ENCODE peak calls at places on chromosomes 6 and 20, in ten cellular contexts. K, Q, Y, F, S, B, T, O, R and A are unnamed samples.

GRCh38 chr6:14365393-14365792 is 247.8 kb downstream of the CD83 start:
- DNase-seq in K (no peak), Q (no peak), Y (no peak), F (no peak), S (peak; percentile 60), B (no peak), T (peak; percentile 70), O (no peak), R (no peak), A (no peak)

GRCh38 chr6:113565306-113565705 is 291.8 kb upstream of the MARCKS start:
- DNase-seq in K (no peak), Q (no peak), Y (no peak), F (no peak), S (no peak), B (peak; percentile 10), T (no peak), O (no peak), R (no peak), A (no peak)

GRCh38 chr6:33787336-33787953 is 1.5 kb downstream of the LEMD2 start:
- DNase-seq in K (no peak), Q (no peak), Y (no peak), F (no peak), S (peak; percentile 54), B (peak; percentile 52), T (peak; percentile 63), O (no peak), R (no peak), A (no peak)

GRCh38 chr6:4460595-4461475 is 315.4 kb upstream of the CDYL start:
- DNase-seq in K (no peak), Q (peak; percentile 77), Y (peak; percentile 67), F (peak; percentile 91), S (peak; percentile 39), B (no peak), T (peak; percentile 58), O (no peak), R (no peak), A (no peak)

GRCh38 chr6:11738681-11739375 is 39.8 kb downstream of the ADTRP start:
- DNase-seq in K (no peak), Q (no peak), Y (no peak), F (no peak), S (peak; percentile 16), B (no peak), T (no peak), O (no peak), R (no peak), A (no peak)

GRCh38 chr20:57589728-57590484 is 29.0 kb downstream of the PCK1 start:
- DNase-seq in K (no peak), Q (no peak), Y (no peak), F (no peak), S (no peak), B (no peak), T (no peak), O (peak; percentile 16), R (no peak), A (peak; percentile 64)

GRCh38 chr6:155188707-155189496 is 74.9 kb upstream of the CLDN20 start:
- DNase-seq in K (no peak), Q (no peak), Y (no peak), F (no peak), S (peak; percentile 97), B (peak; percentile 43), T (peak; percentile 97), O (no peak), R (no peak), A (no peak)

GRCh38 chr20:20551409-20551808 is 161.0 kb downstream of the RALGAPA2 start:
- DNase-seq in K (no peak), Q (no peak), Y (no peak), F (no peak), S (no peak), B (peak; percentile 59), T (no peak), O (no peak), R (no peak), A (no peak)

GRCh38 chr20:6104493-6105188 is 18.2 kb downstream of the FERMT1 start:
- DNase-seq in K (no peak), Q (no peak), Y (no peak), F (no peak), S (peak; percentile 44), B (no peak), T (peak; percentile 61), O (no peak), R (no peak), A (no peak)

GRCh38 chr20:6103301-6103700 is 19.5 kb downstream of the FERMT1 start:
- DNase-seq in K (no peak), Q (no peak), Y (no peak), F (no peak), S (no peak), B (no peak), T (no peak), O (no peak), R (no peak), A (no peak)

DNA sequence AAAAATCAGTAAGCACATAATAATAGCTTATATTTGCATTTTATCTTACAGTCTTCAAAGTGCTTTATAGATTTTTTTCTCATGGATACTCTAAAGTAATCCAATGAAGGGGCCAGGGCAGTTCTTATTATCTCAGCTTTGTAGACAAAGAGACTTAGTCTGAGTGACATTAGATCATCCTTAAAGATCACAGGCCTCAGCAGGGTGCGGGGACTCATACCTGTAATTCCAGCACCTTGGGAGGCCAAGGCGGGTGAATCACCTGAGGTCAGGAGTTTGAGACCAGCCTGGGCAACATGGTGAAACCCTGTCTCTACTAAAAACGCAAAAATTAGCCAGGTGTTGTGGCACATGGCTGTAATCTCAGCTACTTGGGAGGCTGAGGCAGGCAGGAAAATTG is 14.5 kb downstream of the FERMT1 start:
- DNase-seq in K (no peak), Q (no peak), Y (no peak), F (no peak), S (no peak), B (no peak), T (no peak), O (no peak), R (no peak), A (no peak)
- H3K4me3 ChIP-seq in K (no peak overlapping the region), Q (no peak overlapping the region), Y (no peak overlapping the region), F (no peak overlapping the region), S (no peak overlapping the region), B (no peak overlapping the region), T (no peak overlapping the region), O (no peak overlapping the region), R (no peak overlapping the region), A (no peak overlapping the region)

GRCh38 chr6:165663736-165664552 is 903 bp upstream of the PDE10A start:
- DNase-seq in K (no peak), Q (peak; percentile 52), Y (peak; percentile 64), F (no peak), S (peak; percentile 16), B (no peak), T (peak; percentile 19), O (no peak), R (no peak), A (peak; percentile 63)

GRCh38 chr6:165663283-165663735 is 268 bp upstream of the PDE10A start:
- DNase-seq in K (no peak), Q (peak; percentile 75), Y (peak; percentile 73), F (no peak), S (no peak), B (no peak), T (peak; percentile 25), O (no peak), R (peak; percentile 38), A (no peak)

GRCh38 chr6:165661416-165662001 is 1.5 kb downstream of the PDE10A start:
- DNase-seq in K (no peak), Q (no peak), Y (peak; percentile 30), F (no peak), S (no peak), B (no peak), T (no peak), O (no peak), R (no peak), A (no peak)

GRCh38 chr6:165662041-165662491 is 975 bp downstream of the PDE10A start:
- DNase-seq in K (no peak), Q (peak; percentile 51), Y (peak; percentile 61), F (no peak), S (no peak), B (no peak), T (peak; percentile 14), O (no peak), R (peak; percentile 48), A (no peak)

DNA sequence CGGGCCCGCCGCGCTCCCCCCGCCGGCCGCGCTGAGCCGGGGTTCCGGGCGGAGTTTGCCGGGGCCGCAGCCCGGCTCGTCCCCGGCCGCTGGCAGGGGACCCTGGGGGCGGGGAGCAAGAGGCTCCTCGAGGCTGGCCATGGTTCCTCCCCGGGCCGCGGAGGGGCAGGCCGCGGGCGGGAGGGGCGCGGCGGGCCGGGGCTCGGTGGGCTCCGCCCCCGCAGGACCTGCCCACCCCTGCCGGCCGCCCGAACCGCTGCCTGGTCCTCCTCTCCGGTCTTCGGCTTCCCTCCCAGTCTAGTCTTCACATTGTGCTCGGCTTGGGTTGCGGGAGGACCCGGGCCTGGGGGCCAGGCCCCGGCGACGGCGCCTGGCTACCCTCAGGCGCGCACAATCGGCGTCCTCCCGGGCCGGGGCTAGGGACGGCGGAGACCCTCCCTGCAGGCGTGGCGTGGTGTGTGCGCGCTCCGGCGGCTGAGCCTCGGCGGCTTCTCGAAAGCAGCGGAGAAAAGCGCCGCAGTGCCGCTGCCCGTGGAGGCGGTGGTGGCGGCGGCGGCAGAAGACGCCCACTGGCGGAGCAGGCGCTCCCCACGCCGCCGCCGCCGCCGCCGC is at the start of gene PDE10A:
- DNase-seq in K (no peak), Q (peak; percentile 84), Y (peak; percentile 79), F (no peak), S (no peak), B (no peak), T (peak; percentile 19), O (no peak), R (peak; percentile 81), A (no peak)
- H3K27ac ChIP-seq in K (no peak within 1 kb of the TSS), Q (peak within 1 kb of the TSS; percentile 97), Y (peak within 1 kb of the TSS; percentile 91), F (peak within 1 kb of the TSS; percentile 41), S (no peak within 1 kb of the TSS), B (no peak within 1 kb of the TSS), T (no peak within 1 kb of the TSS), O (no peak within 1 kb of the TSS), R (peak within 1 kb of the TSS; percentile 99), A (peak within 1 kb of the TSS; percentile 33)

GRCh38 chr6:16821834-16822264 is 60.6 kb upstream of the ATXN1 start:
- DNase-seq in K (no peak), Q (no peak), Y (no peak), F (no peak), S (no peak), B (no peak), T (no peak), O (no peak), R (no peak), A (no peak)

GRCh38 chr6:16818992-16819626 is 57.8 kb upstream of the ATXN1 start:
- DNase-seq in K (no peak), Q (no peak), Y (no peak), F (no peak), S (no peak), B (no peak), T (no peak), O (no peak), R (no peak), A (no peak)

GRCh38 chr6:16817594-16817993 is 56.3 kb upstream of the ATXN1 start:
- DNase-seq in K (no peak), Q (no peak), Y (no peak), F (no peak), S (no peak), B (no peak), T (no peak), O (no peak), R (no peak), A (no peak)

GRCh38 chr6:16822529-16822928 is 61.3 kb upstream of the ATXN1 start:
- DNase-seq in K (no peak), Q (no peak), Y (no peak), F (no peak), S (no peak), B (no peak), T (no peak), O (no peak), R (no peak), A (no peak)

DNA sequence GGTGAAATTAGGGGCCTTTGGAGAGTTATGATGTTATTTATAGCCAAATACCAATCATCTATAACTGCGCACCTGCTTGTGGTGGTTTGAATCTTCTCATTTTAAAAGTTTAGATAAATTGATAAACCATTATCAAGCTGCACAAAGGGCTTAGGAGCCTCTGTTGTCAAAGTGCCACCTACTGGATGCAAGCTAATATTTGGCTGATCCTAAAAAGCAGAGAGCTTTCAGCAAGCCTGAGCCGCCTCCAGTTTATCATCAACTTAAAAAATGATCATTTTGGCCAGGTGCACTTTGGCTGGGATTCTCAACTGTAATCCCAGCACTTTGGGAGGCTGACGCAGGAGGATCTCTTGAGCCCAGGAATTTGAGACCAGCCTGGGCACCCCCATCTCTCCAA is 58.5 kb upstream of the ATXN1 start:
- DNase-seq in K (no peak), Q (no peak), Y (no peak), F (no peak), S (no peak), B (peak; percentile 44), T (peak; percentile 22), O (no peak), R (no peak), A (no peak)
- TF ChIP-seq CTCF in K (no peak), Q (peak; percentile 35), Y (peak; percentile 29), F (no peak), S (no peak), B (peak; percentile 58), T (peak; percentile 21), O (no peak), R (peak; percentile 47), A (no peak)

GRCh38 chr6:63348836-63349235 is 29.1 kb upstream of the LGSN start:
- DNase-seq in K (no peak), Q (no peak), Y (no peak), F (no peak), S (no peak), B (no peak), T (no peak), O (no peak), R (no peak), A (no peak)

GRCh38 chr6:63349401-63349800 is 29.6 kb upstream of the LGSN start:
- DNase-seq in K (no peak), Q (no peak), Y (no peak), F (no peak), S (no peak), B (no peak), T (no peak), O (no peak), R (no peak), A (no peak)

GRCh38 chr6:63351995-63352586 is 32.3 kb upstream of the LGSN start:
- DNase-seq in K (no peak), Q (no peak), Y (no peak), F (no peak), S (peak; percentile 49), B (peak; percentile 51), T (peak; percentile 57), O (no peak), R (no peak), A (no peak)

GRCh38 chr6:63346217-63346834 is 26.5 kb upstream of the LGSN start:
- DNase-seq in K (no peak), Q (no peak), Y (no peak), F (no peak), S (no peak), B (no peak), T (no peak), O (no peak), R (no peak), A (no peak)

GRCh38 chr6:63347599-63347998 is 27.8 kb upstream of the LGSN start:
- DNase-seq in K (no peak), Q (no peak), Y (no peak), F (no peak), S (peak; percentile 88), B (peak; percentile 81), T (peak; percentile 91), O (no peak), R (peak; percentile 34), A (no peak)
- H3K4me3 ChIP-seq in K (no peak overlapping the region), Q (no peak overlapping the region), Y (no peak overlapping the region), F (no peak overlapping the region), S (no peak overlapping the region), B (no peak overlapping the region), T (no peak overlapping the region), O (no peak overlapping the region), R (no peak overlapping the region), A (no peak overlapping the region)